ENCODE peak calls at places on chromosomes 3 and 15, in eight cellular contexts. X is CD4-positive, alpha-beta T cell; A is tibial artery; U is astrocyte of the cerebellum; C is AG09309; D is esophagus muscularis mucosa; Q is WTC11; L is suprapubic skin. N is an unnamed sample.

GRCh38 chr3:146638718-146639117 is 33.6 kb upstream of the PLSCR5 start:
- DNase-seq in X (no peak), A (no peak), U (no peak), C (no peak), D (no peak), Q (no peak), L (no peak), N (no peak)

GRCh38 chr15:27993996-27994775 is 104.9 kb downstream of the OCA2 start:
- DNase-seq in X (no peak), A (no peak), U (no peak), C (no peak), D (peak), Q (no peak), L (no peak), N (no peak)

GRCh38 chr3:10074666-10075065 is 33.4 kb downstream of the FANCD2OS start:
- DNase-seq in X (no peak), A (no peak), U (no peak), C (no peak), D (no peak), Q (no peak), L (no peak), N (no peak)

GRCh38 chr15:67242665-67243064 is 11.8 kb downstream of the AAGAB start:
- DNase-seq in X (no peak), A (no peak), U (no peak), C (peak), D (no peak), Q (no peak), L (no peak), N (no peak)

GRCh38 chr15:85333132-85333831 is 47.1 kb upstream of the AKAP13 start:
- DNase-seq in X (no peak), A (no peak), U (peak), C (peak), D (no peak), Q (no peak), L (no peak), N (no peak)

GRCh38 chr3:54756330-54756731 is 171.5 kb downstream of the LRTM1 start:
- DNase-seq in X (no peak), A (no peak), U (peak), C (peak), D (no peak), Q (no peak), L (no peak), N (no peak)

GRCh38 chr15:53693729-53694533 is 65.5 kb downstream of the WDR72 start:
- DNase-seq in X (no peak), A (no peak), U (peak), C (no peak), D (no peak), Q (no peak), L (no peak), N (no peak)

GRCh38 chr15:63553388-63553791 is 43.8 kb upstream of the FBXL22 start:
- DNase-seq in X (no peak), A (peak), U (peak), C (peak), D (no peak), Q (no peak), L (no peak), N (no peak)

GRCh38 chr3:852033-852432 is 240.8 kb upstream of the CNTN6 start:
- DNase-seq in X (no peak), A (no peak), U (no peak), C (no peak), D (no peak), Q (no peak), L (no peak), N (peak)

GRCh38 chr3:142275856-142276255 is 50.5 kb upstream of the GK5 start:
- DNase-seq in X (no peak), A (no peak), U (peak), C (peak), D (no peak), Q (no peak), L (no peak), N (no peak)

GRCh38 chr15:40338921-40339620 is 1.7 kb downstream of the CCDC9B start:
- DNase-seq in X (no peak), A (no peak), U (no peak), C (peak), D (no peak), Q (no peak), L (no peak), N (no peak)

GRCh38 chr3:30308131-30308530 is 298.3 kb upstream of the TGFBR2 start:
- DNase-seq in X (no peak), A (no peak), U (no peak), C (peak), D (no peak), Q (no peak), L (no peak), N (no peak)

DNA sequence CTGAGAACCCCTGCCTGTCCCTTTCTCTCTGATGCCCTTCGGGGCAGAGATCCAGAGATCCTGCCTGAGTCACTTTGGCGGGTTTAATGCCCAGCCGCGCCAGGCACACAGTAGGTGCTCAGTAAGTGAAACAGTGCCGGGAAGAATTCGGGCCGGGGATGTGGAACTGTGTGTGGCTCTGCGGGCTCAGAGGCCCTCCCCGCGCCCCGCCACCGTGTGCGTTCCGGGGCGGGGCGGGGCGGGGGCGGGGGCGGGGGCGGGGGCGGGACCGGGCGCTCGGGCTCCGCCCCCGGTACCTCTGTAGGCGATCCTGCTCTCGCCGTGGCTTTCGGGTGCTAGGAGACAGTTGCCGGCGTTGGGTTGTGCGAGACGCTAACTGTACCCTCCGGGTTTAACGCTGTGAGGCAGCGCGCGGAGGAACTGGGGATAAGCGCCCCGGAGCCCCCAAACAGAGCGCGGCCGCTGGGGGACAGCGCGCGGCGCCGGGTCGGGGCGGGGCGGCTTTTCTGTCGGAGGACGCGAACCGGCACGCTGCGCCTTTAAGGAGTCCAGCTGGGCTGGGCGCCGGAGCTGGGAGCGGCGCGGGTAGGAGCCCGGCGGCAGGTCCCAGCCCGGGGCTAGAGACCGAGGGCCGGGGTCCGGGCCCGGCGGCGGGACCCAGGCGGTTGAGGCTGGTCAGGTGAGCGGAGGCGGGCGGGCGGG is at the start of gene ABHD6:
- DNase-seq in X (peak), A (peak), U (no peak), C (peak), D (peak), Q (peak), L (peak), N (peak)
- TF ChIP-seq CTCF in X (peak), A (no peak), U (no peak), C (no peak), D (peak), Q (no peak), L (no peak), N (peak)

DNA sequence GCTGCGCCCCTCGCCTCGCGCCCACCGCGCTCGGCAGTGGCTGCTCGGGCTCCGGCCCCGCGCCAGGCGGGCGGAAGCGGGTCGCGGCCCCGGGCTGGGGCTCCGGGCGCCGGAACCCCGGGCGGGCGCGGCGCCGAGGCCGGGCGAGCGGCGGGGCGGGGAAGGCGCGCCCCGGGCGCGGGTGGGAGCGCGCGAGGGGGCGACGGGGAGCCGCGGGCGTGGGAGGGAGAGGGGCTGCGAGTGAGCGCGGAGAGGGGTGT is 467 bp upstream of the IGF2BP2 start:
- DNase-seq in X (no peak), A (no peak), U (no peak), C (no peak), D (no peak), Q (no peak), L (no peak), N (no peak)
- TF ChIP-seq CTCF in X (no peak), A (no peak), U (no peak), C (no peak), D (no peak), Q (no peak), L (no peak), N (no peak)

DNA sequence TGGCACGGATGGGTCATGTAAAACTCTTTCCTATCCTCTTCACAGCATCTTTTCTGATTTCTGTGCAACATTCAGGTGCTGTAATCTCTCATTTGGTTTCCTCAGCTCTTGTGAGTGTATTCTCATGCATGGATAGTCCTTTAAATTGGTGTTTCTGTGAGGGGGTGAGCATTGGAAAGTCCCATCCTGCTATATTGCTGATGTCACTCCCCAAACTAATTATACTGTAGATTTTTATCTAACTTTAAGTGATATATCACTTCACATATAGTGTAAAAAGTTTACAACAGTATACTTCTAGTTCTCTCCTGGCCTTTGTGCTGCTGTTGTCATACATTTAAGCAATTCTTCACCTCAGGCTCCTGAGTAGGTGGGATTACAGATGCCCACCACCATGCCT is 102.7 kb downstream of the GLDN start:
- DNase-seq in X (no peak), A (no peak), U (no peak), C (no peak), D (no peak), Q (no peak), L (no peak), N (peak)
- TF ChIP-seq CTCF in X (no peak), A (no peak), U (no peak), C (no peak), D (no peak), Q (no peak), L (no peak), N (no peak)

DNA sequence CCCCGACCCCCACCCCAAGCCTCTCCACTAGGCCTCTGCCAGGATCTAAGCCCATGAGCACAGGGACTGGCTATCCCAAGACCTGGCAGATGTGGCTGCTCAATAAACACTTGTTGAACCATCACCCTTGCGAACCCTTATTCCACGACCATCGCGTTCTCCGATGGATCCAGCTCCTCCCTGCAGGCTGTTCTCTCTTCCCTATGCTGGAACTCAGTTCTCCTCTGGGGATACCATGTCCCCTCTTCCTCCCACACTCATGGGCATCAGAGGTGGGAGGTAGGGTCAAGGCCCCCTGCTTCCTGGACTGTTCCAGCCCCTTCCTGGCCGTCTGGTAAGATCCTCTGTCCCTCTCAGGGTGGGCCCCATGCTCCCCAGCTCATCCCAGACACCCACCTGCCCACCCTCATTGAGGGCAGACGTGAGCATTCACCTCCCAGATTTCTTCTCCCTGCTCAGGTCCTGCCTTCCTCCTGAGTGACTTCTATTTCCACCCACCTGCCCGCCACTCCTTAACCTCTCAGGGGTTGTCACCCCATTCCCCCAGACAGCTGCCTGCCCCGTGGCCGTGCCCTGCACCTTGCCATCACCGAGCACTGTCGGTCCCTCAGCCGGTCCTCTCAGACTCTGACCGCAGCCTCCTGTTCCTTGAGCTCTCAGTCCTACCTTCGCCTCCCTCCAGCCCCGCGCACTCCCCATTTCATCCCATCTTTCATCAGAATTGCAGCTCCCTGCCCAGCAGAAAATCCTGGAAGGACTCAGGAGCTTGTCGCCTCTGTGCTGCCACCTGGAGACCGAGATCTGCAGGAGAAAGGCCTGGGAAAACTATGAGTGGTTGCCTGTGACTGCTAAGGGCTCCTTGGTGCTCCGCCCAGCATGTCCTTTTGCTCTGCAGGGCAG is 42.0 kb downstream of the PML start:
- DNase-seq in X (no peak), A (peak), U (peak), C (no peak), D (no peak), Q (peak), L (peak), N (no peak)
- TF ChIP-seq CTCF in X (no peak), A (peak), U (peak), C (peak), D (peak), Q (peak), L (no peak), N (peak)

DNA sequence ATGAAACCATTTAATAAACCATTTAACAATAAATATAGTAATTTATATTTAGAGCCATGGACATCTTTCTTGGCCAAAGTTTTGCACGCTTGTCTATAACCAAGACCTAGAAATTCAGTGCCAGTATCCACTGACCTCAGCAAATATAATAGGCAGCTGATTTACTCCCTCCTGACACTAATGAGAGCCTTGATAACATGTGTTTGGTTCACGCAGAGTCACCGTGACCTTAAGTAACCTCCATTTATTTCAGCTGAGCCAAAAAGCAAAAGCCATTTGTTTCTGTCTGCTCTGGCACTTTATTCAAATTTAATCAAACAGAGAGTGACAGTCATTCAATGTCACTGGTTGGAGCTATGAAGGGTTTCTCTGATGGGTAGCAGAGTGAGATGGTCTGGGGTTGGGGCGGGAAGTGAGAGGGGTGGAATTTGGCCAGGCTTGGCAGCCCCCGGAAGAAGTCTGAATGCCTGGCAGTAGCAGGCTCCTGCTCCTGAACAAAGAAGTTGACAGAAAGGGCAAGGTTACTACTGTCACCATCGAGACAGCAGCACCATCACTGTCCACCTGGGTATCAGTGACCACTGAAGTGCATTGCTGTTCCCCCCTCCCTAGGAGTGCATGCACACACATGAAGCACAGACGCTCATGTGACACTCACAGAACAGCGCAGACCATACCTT is 43.1 kb downstream of the COLQ start:
- DNase-seq in X (no peak), A (no peak), U (no peak), C (no peak), D (no peak), Q (no peak), L (peak), N (no peak)
- TF ChIP-seq CTCF in X (no peak), A (no peak), U (no peak), C (no peak), D (no peak), Q (no peak), L (no peak), N (no peak)

GRCh38 chr3:132356568-132356967 is 39.4 kb downstream of the ACP3 start:
- DNase-seq in X (no peak), A (no peak), U (no peak), C (no peak), D (no peak), Q (no peak), L (no peak), N (no peak)

GRCh38 chr3:132350814-132351213 is 33.6 kb downstream of the ACP3 start:
- DNase-seq in X (no peak), A (no peak), U (no peak), C (no peak), D (no peak), Q (no peak), L (no peak), N (no peak)

GRCh38 chr3:132354916-132355702 is 37.9 kb downstream of the ACP3 start:
- DNase-seq in X (no peak), A (no peak), U (no peak), C (no peak), D (no peak), Q (no peak), L (no peak), N (no peak)

GRCh38 chr3:132351222-132351806 is 34.1 kb downstream of the ACP3 start:
- DNase-seq in X (no peak), A (no peak), U (no peak), C (no peak), D (no peak), Q (no peak), L (no peak), N (no peak)

DNA sequence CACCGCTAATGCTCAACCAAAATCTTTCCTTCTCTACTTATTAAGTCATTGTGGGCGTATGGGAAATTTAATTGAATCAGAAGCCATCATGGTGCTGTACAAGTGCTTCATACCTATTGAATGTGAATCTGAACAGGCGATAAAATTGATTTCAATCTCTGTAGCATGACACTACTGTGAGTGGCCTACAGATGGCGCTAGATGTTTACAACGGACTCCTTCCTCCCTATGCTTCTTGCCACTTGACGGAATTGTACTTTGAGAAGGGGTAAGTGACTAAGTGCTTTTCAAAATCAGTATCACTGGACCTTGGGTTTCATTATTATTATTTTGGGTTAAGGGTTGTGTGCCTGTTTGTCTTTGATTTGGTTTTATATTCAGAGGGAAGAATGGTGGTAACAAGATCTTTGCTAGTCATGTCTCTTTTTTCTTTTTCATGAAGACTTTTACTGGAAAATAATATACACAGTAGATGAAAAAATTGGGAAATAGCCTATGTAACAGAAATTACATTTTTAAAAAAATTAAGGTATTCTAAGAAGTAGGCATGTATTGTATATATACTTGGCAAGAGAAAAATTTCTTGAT is 35.4 kb downstream of the ACP3 start:
- DNase-seq in X (peak), A (peak), U (peak), C (peak), D (no peak), Q (peak), L (no peak), N (peak)
- TF ChIP-seq CTCF in X (peak), A (peak), U (peak), C (peak), D (peak), Q (peak), L (peak), N (peak)

DNA sequence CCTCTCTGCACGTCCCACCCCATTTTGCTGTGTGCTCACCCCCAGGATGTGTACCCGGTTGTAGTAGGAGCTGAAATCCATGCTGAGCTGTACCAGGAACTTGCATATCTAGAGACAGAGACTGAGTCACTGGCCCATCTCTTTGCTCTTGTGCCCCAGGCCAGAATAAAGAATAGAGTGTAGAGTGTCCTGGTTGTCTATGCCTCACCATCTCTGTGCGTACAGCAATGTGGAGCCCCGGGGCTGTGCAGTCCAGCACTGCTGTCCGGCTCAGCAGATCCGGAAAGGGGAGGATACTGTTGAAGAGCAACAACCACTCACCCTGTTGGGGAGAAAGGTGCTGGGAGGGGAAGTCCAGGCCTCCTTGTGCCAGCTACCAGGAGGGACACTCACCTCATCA is 2.6 kb downstream of the DALRD3 start:
- DNase-seq in X (no peak), A (no peak), U (no peak), C (no peak), D (no peak), Q (no peak), L (no peak), N (no peak)
- TF ChIP-seq CTCF in X (no peak), A (no peak), U (no peak), C (no peak), D (no peak), Q (no peak), L (no peak), N (no peak)

DNA sequence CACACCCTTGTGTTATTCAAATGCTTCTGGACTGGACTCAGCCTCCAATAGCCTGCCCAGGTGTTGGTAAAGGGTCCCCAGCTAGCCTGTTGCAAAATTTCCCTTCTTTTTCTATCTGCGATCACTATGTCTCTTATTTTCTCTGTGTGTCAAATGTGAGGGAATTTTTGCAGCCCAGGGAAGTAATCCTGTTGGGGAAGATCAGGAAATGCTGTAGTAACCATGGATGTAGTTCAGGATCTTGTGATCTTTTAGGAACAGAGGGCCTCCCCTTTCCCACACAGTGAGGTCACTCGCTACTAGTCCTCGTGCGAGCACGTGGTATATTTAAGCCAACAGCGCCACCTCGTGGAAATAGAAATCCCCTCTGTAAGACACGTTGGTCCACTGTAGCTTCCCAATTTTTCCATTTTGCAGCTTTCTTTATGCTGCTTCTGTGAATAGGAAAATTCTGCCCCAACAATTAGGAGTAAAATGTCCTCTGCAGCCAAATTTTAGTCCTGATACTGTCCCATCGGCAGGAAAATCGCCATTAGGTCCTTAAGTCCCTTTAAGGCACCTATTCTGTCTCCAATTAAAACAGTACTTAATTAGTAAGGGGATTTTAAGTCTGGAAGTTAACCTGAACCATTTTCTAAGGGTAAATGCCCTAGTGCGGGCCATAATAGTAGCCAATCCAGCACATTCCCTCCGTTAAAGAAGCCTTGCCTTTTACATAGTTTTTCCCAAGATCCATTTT is 4.0 kb upstream of the SMCO1 start:
- DNase-seq in X (peak), A (peak), U (peak), C (no peak), D (no peak), Q (peak), L (no peak), N (peak)
- TF ChIP-seq CTCF in X (peak), A (peak), U (peak), C (peak), D (peak), Q (peak), L (peak), N (no peak)

N was measured in GM20000.